ENCODE peak calls at places on chromosomes 5 and 9, in seven cellular contexts. Z, M, J, C, F, X and T are unnamed samples.

GRCh38 chr9:121393318-121393717 is 23.3 kb upstream of the STOM start:
- DNase-seq in Z (no peak), M (no peak), J (peak; percentile 77), C (no peak), F (no peak), X (peak; percentile 85), T (no peak)

GRCh38 chr5:6475626-6476312 is 27.1 kb downstream of the UBE2QL1 start:
- DNase-seq in Z (no peak), M (no peak), J (no peak), C (no peak), F (no peak), X (no peak), T (no peak)

GRCh38 chr5:176929654-176930053 is 30.5 kb upstream of the HK3 start:
- DNase-seq in Z (no peak), M (no peak), J (no peak), C (no peak), F (no peak), X (no peak), T (no peak)

GRCh38 chr9:128361981-128362646 is 9.1 kb upstream of the URM1 start:
- DNase-seq in Z (no peak), M (peak; percentile 86), J (peak; percentile 87), C (peak; percentile 84), F (peak; percentile 64), X (peak; percentile 95), T (peak; percentile 82)

GRCh38 chr9:134377143-134377484 is 50.9 kb downstream of the RXRA start:
- DNase-seq in Z (no peak), M (no peak), J (no peak), C (no peak), F (no peak), X (no peak), T (no peak)

GRCh38 chr9:7139886-7140285 is 382.1 kb downstream of the KDM4C start:
- DNase-seq in Z (no peak), M (no peak), J (no peak), C (no peak), F (no peak), X (no peak), T (no peak)

GRCh38 chr5:23468658-23469057 is 38.8 kb upstream of the PRDM9 start:
- DNase-seq in Z (no peak), M (no peak), J (no peak), C (no peak), F (no peak), X (no peak), T (no peak)

GRCh38 chr5:55480781-55481180 is 54.0 kb downstream of the PLPP1 start:
- DNase-seq in Z (peak; percentile 28), M (no peak), J (peak; percentile 78), C (no peak), F (peak; percentile 29), X (no peak), T (no peak)

GRCh38 chr5:81783401-81783800 is 32.5 kb upstream of the SSBP2 start:
- DNase-seq in Z (no peak), M (no peak), J (no peak), C (no peak), F (no peak), X (no peak), T (no peak)

GRCh38 chr9:6965566-6965965 is 207.8 kb downstream of the KDM4C start:
- DNase-seq in Z (no peak), M (no peak), J (no peak), C (no peak), F (no peak), X (no peak), T (no peak)

GRCh38 chr5:32283539-32284377 is 29.0 kb downstream of the MTMR12 start:
- DNase-seq in Z (peak; percentile 53), M (peak; percentile 35), J (peak; percentile 49), C (no peak), F (no peak), X (peak; percentile 40), T (no peak)

GRCh38 chr5:171162602-171163001 is 146.4 kb upstream of the TLX3 start:
- DNase-seq in Z (no peak), M (peak; percentile 3), J (peak; percentile 37), C (no peak), F (no peak), X (peak; percentile 8), T (no peak)

GRCh38 chr9:135504262-135505229 is 4.1 kb downstream of the MRPS2 start:
- DNase-seq in Z (no peak), M (peak; percentile 24), J (peak; percentile 62), C (peak; percentile 52), F (no peak), X (peak; percentile 64), T (peak; percentile 85)

GRCh38 chr9:107313555-107314096 is 30.5 kb downstream of the RAD23B start:
- DNase-seq in Z (no peak), M (no peak), J (no peak), C (no peak), F (no peak), X (no peak), T (no peak)

GRCh38 chr5:135937245-135937644 is 17.5 kb downstream of the LECT2 start:
- DNase-seq in Z (no peak), M (no peak), J (no peak), C (no peak), F (no peak), X (no peak), T (no peak)

GRCh38 chr5:78003914-78004313 is 227.8 kb upstream of the TBCA start:
- DNase-seq in Z (no peak), M (no peak), J (no peak), C (no peak), F (no peak), X (no peak), T (no peak)

GRCh38 chr5:175056831-175057230 is 332.4 kb downstream of the MSX2 start:
- DNase-seq in Z (no peak), M (no peak), J (no peak), C (no peak), F (no peak), X (no peak), T (no peak)

GRCh38 chr9:99966001-99966400 is 59.5 kb downstream of the STX17 start:
- DNase-seq in Z (no peak), M (no peak), J (no peak), C (no peak), F (no peak), X (no peak), T (no peak)

GRCh38 chr5:56647109-56647863 is 168.1 kb upstream of the MAP3K1 start:
- DNase-seq in Z (no peak), M (no peak), J (no peak), C (no peak), F (no peak), X (no peak), T (no peak)

GRCh38 chr9:130651752-130652151 is 12.6 kb upstream of the PRDM12 start:
- DNase-seq in Z (no peak), M (no peak), J (no peak), C (no peak), F (no peak), X (no peak), T (no peak)

GRCh38 chr5:148913493-148913892 is 87.1 kb downstream of the ADRB2 start:
- DNase-seq in Z (no peak), M (no peak), J (no peak), C (no peak), F (no peak), X (no peak), T (no peak)

GRCh38 chr5:128925973-128926372 is 39.3 kb upstream of the SLC27A6 start:
- DNase-seq in Z (no peak), M (no peak), J (no peak), C (no peak), F (no peak), X (no peak), T (no peak)

GRCh38 chr5:149632311-149633251 is 51.3 kb downstream of the ARHGEF37 start:
- DNase-seq in Z (peak; percentile 77), M (peak; percentile 90), J (peak; percentile 72), C (peak; percentile 62), F (peak; percentile 37), X (peak; percentile 84), T (no peak)